ENCODE peak calls at places on chromosome X, in six cellular contexts. L is choroid plexus epithelial cell, W is thyroid gland, V is cardiac muscle cell, O is brain microvascular endothelial cell, F is sigmoid colon. G is an unnamed sample.

GRCh38 chrX:111270339-111270738 is at the start of gene CAPN6:
- DNase-seq in L (peak; percentile 0), W (peak; percentile 57), V (peak; percentile 2), O (no peak), F (no peak), G (peak; percentile 7)

GRCh38 chrX:19709117-19709811 is 178.1 kb downstream of the SH3KBP1 start:
- DNase-seq in L (no peak), W (no peak), V (no peak), O (no peak), F (no peak), G (no peak)

GRCh38 chrX:150155396-150156048 is 207.6 kb upstream of the MAMLD1 start:
- DNase-seq in L (peak; percentile 34), W (no peak), V (peak; percentile 63), O (peak; percentile 40), F (no peak), G (no peak)

GRCh38 chrX:54208531-54208930 is 25.5 kb upstream of the FAM120C start:
- DNase-seq in L (peak; percentile 42), W (no peak), V (peak; percentile 38), O (peak; percentile 70), F (no peak), G (no peak)

GRCh38 chrX:21972721-21973120 is 32.2 kb downstream of the SMS start:
- DNase-seq in L (peak; percentile 89), W (peak; percentile 37), V (peak; percentile 67), O (peak; percentile 80), F (no peak), G (no peak)

GRCh38 chrX:132954323-132954722 is 4.1 kb downstream of the HS6ST2 start:
- DNase-seq in L (no peak), W (no peak), V (no peak), O (no peak), F (no peak), G (no peak)

GRCh38 chrX:11244641-11245040 is 48.6 kb upstream of the AMELX start:
- DNase-seq in L (peak; percentile 67), W (no peak), V (peak; percentile 83), O (no peak), F (peak; percentile 72), G (peak; percentile 55)

GRCh38 chrX:3066555-3066954 is 25.3 kb downstream of the ARSF start:
- DNase-seq in L (peak; percentile 13), W (no peak), V (peak; percentile 32), O (no peak), F (no peak), G (peak; percentile 14)

GRCh38 chrX:19628006-19628575 is 112.8 kb upstream of the MAP3K15 start:
- DNase-seq in L (no peak), W (no peak), V (no peak), O (no peak), F (no peak), G (no peak)

GRCh38 chrX:71256051-71256450 is 2.1 kb upstream of the ZMYM3 start:
- DNase-seq in L (no peak), W (no peak), V (peak; percentile 27), O (no peak), F (no peak), G (no peak)

GRCh38 chrX:133249659-133250058 is 31.5 kb upstream of the TFDP3 start:
- DNase-seq in L (peak; percentile 31), W (no peak), V (peak; percentile 6), O (no peak), F (no peak), G (no peak)

GRCh38 chrX:7147978-7148824 is at the start of gene PUDP:
- DNase-seq in L (peak; percentile 80), W (peak; percentile 80), V (peak; percentile 82), O (peak; percentile 80), F (peak; percentile 94), G (peak; percentile 71)

GRCh38 chrX:41238543-41238942 is 95.4 kb upstream of the DDX3X start:
- DNase-seq in L (peak; percentile 72), W (no peak), V (peak; percentile 61), O (peak; percentile 56), F (no peak), G (no peak)

DNA sequence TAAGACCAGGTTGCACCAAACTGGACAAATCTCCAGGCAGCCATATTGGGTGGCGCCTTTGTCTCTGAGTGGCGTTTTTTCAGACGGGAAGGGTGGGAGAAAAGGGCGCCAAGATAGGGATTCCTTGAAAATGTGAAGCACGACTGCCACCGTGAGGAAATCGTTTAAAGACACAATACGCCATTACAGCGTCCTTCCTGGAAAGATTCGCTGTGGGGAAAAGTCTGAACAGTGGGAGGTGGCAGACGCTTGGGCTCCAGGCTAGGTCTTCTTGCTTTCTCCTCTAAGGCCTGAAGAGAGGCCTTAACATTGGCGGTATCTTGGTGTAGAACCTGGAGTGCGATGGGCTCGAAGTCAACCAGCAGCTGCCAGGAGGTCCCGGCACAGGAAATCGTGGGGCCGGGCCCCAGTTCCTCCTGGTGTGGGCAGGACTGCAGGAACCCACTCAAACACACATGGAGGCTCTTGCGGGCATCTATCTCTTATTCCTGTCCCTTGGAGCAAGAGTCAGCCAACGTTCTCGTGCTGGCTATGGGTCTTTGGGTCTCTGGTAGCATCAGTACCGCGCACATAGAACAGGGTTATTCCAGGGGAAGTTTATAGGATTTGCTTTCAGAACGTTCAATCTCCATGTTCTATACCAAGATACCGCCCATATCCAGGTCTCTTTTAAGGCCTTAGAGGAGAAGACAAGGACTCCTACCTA is 208.8 kb downstream of the OR13H1 start:
- DNase-seq in L (no peak), W (no peak), V (no peak), O (peak; percentile 72), F (peak; percentile 92), G (no peak)
- TF ChIP-seq CTCF in L (no peak), W (no peak), V (no peak), O (peak; percentile 50), F (no peak), G (no peak)

DNA sequence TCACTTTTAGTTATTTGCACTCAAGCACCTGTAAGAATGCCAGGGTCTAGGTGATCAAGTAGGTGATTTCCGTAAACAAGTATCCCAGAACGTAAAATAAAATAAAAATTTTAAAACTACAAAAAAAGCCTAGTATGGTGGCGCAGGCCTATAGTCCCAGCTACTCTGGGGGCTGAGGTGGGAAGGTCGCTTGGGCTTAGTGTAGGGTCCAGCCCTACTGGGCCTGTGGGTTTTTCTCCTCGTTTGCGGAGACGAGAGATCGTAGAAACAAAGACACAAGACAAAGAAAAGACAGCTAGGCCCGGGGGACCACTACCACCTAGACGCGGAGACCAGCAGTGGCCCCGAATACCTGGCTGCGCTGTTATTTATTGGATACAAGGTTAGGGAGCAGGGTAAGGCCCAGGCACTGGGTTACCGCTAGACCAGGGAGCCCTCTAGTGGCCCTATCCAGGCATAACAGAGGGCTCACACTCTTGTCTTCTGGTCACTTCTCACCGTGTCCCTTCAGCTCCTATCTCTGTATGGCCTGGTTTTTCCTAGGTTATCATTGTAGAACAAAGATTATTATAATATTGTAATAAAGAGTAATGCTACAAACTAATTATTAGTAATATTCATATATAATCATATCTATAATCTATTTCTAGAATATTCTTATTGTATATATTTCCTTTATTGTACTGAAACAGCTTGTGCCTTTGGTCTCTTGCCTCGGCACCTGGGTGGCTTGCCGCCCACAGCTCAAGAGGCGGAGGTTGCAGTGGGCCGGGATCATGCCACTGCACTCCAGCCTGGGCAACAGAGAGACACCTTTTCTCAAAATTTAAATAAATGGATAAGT is 38.4 kb downstream of the SAGE1 start:
- DNase-seq in L (peak; percentile 45), W (peak; percentile 47), V (peak; percentile 44), O (peak; percentile 32), F (no peak), G (peak; percentile 10)
- TF ChIP-seq CTCF in L (peak; percentile 70), W (peak; percentile 13), V (peak; percentile 68), O (peak; percentile 78), F (peak; percentile 48), G (peak; percentile 42)

GRCh38 chrX:129347291-129347690 is 176.0 kb downstream of the SMARCA1 start:
- DNase-seq in L (no peak), W (no peak), V (no peak), O (no peak), F (no peak), G (no peak)
- TF ChIP-seq CTCF in L (peak; percentile 7), W (no peak), V (no peak), O (peak; percentile 30), F (no peak), G (no peak)

GRCh38 chrX:72295745-72296144 is 10.0 kb downstream of the CITED1 start:
- DNase-seq in L (no peak), W (no peak), V (no peak), O (no peak), F (no peak), G (no peak)

GRCh38 chrX:72296991-72297390 is 8.7 kb downstream of the CITED1 start:
- DNase-seq in L (no peak), W (no peak), V (no peak), O (no peak), F (no peak), G (no peak)

GRCh38 chrX:72297953-72298730 is 7.6 kb downstream of the CITED1 start:
- DNase-seq in L (peak; percentile 50), W (peak; percentile 10), V (peak; percentile 43), O (no peak), F (no peak), G (no peak)

GRCh38 chrX:72299891-72300630 is 5.7 kb downstream of the CITED1 start:
- DNase-seq in L (no peak), W (no peak), V (no peak), O (no peak), F (no peak), G (no peak)

GRCh38 chrX:72294497-72294896 is 11.2 kb downstream of the CITED1 start:
- DNase-seq in L (no peak), W (no peak), V (no peak), O (no peak), F (no peak), G (no peak)
- TF ChIP-seq CTCF in L (no peak), W (peak; percentile 10), V (no peak), O (no peak), F (no peak), G (no peak)

DNA sequence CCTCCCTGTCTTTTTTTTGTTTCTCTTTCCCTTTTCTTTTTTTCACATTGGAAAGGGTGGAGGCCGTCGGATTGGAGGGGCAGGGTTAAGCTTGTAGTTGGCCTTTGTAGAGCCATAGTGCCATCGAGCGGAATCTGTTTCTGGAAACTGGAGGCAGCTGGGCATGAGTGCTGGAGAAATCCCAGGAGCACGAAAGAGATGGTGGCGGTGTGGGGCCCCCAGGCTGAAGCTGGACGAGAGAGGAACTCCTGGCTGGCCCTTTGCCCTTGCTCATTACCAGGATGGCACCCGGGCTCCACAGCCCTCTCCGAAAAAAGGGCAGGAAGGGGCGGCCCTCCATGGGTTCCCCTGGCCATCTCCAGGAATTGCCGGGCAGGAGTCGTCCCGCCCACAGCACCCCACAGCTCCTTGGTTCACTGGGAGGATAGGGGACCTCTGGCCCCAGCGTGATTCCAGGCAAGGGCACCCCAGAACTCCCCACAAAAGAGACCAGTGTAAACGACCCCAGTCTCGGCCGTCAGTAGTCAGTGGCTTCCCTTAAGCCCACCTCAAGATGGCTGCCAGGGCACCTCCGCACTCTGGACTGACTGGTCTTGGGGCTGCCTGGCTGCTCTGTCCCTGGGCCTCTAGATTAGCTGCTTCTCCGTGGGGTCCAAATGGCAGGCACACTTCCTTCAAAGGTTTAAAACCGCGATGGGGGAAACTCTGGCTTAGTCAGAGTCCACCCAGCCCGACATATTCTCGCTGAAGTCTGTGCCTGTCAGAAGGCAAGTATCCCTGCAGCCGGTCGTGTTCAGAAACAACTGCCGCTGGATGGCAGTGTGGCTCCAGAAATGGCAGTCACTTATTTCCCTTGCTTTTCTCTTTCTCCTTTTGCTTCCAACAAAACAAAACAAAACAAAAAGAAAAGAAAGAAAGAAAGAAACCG is 74.1 kb downstream of the NBDY start:
- DNase-seq in L (peak; percentile 65), W (peak; percentile 65), V (peak; percentile 72), O (peak; percentile 55), F (peak; percentile 88), G (peak; percentile 25)
- TF ChIP-seq CTCF in L (peak; percentile 55), W (no peak), V (peak; percentile 50), O (peak; percentile 69), F (peak; percentile 33), G (no peak)

G was measured in prostate gland.